ENCODE peak calls at places on chromosomes 4 and X, in six cellular contexts. One of them, this sample, is unnamed.

GRCh38 chr4:158410272-158410671 is 111.4 kb upstream of the RXFP1 start:
- DNase-seq in adrenal gland: no peak
- DNase-seq in body of pancreas: no peak
- DNase-seq in OCI-LY7: no peak
- DNase-seq in cardiac muscle cell: no peak
- DNase-seq in PC-3: peak
- DNase-seq in this sample: no peak

GRCh38 chrX:73930300-73930699 is 367.3 kb downstream of the CHIC1 start:
- DNase-seq in adrenal gland: no peak
- DNase-seq in body of pancreas: no peak
- DNase-seq in OCI-LY7: no peak
- DNase-seq in cardiac muscle cell: no peak
- DNase-seq in PC-3: peak
- DNase-seq in this sample: no peak

GRCh38 chr4:90727938-90728337 is 600.7 kb downstream of the CCSER1 start:
- DNase-seq in adrenal gland: no peak
- DNase-seq in body of pancreas: no peak
- DNase-seq in OCI-LY7: no peak
- DNase-seq in cardiac muscle cell: peak
- DNase-seq in PC-3: peak
- DNase-seq in this sample: no peak

GRCh38 chrX:71366674-71367256 is 608 bp downstream of the TAF1 start:
- DNase-seq in adrenal gland: peak
- DNase-seq in body of pancreas: peak
- DNase-seq in OCI-LY7: peak
- DNase-seq in cardiac muscle cell: peak
- DNase-seq in PC-3: no peak
- DNase-seq in this sample: no peak

GRCh38 chrX:54447461-54447860 is 7.3 kb downstream of the TSR2 start:
- DNase-seq in adrenal gland: no peak
- DNase-seq in body of pancreas: no peak
- DNase-seq in OCI-LY7: no peak
- DNase-seq in cardiac muscle cell: peak
- DNase-seq in PC-3: peak
- DNase-seq in this sample: no peak

GRCh38 chr4:158666892-158667291 is 4.8 kb downstream of the C4orf46 start:
- DNase-seq in adrenal gland: no peak
- DNase-seq in body of pancreas: no peak
- DNase-seq in OCI-LY7: no peak
- DNase-seq in cardiac muscle cell: no peak
- DNase-seq in PC-3: no peak
- DNase-seq in this sample: no peak

GRCh38 chrX:13658602-13659001 is 5.7 kb downstream of the TCEANC start:
- DNase-seq in adrenal gland: no peak
- DNase-seq in body of pancreas: no peak
- DNase-seq in OCI-LY7: peak
- DNase-seq in cardiac muscle cell: peak
- DNase-seq in PC-3: peak
- DNase-seq in this sample: no peak

GRCh38 chr4:30959781-30960485 is 239.8 kb downstream of the PCDH7 start:
- DNase-seq in adrenal gland: no peak
- DNase-seq in body of pancreas: no peak
- DNase-seq in OCI-LY7: no peak
- DNase-seq in cardiac muscle cell: no peak
- DNase-seq in PC-3: no peak
- DNase-seq in this sample: no peak

GRCh38 chrX:3094261-3094660 is 53.0 kb downstream of the ARSF start:
- DNase-seq in adrenal gland: no peak
- DNase-seq in body of pancreas: no peak
- DNase-seq in OCI-LY7: no peak
- DNase-seq in cardiac muscle cell: no peak
- DNase-seq in PC-3: peak
- DNase-seq in this sample: no peak

GRCh38 chrX:9561199-9561598 is 96.3 kb downstream of the TBL1X start:
- DNase-seq in adrenal gland: no peak
- DNase-seq in body of pancreas: no peak
- DNase-seq in OCI-LY7: no peak
- DNase-seq in cardiac muscle cell: no peak
- DNase-seq in PC-3: no peak
- DNase-seq in this sample: no peak

GRCh38 chrX:139932077-139932900 is 564 bp downstream of the ATP11C start:
- DNase-seq in adrenal gland: peak
- DNase-seq in body of pancreas: peak
- DNase-seq in OCI-LY7: peak
- DNase-seq in cardiac muscle cell: peak
- DNase-seq in PC-3: peak
- DNase-seq in this sample: peak

GRCh38 chr4:125004676-125005075 is 292.1 kb upstream of the ANKRD50 start:
- DNase-seq in adrenal gland: no peak
- DNase-seq in body of pancreas: no peak
- DNase-seq in OCI-LY7: no peak
- DNase-seq in cardiac muscle cell: no peak
- DNase-seq in PC-3: no peak
- DNase-seq in this sample: no peak

GRCh38 chr4:102620697-102621497 is 119.7 kb downstream of the NFKB1 start:
- DNase-seq in adrenal gland: peak
- DNase-seq in body of pancreas: peak
- DNase-seq in OCI-LY7: peak
- DNase-seq in cardiac muscle cell: peak
- DNase-seq in PC-3: peak
- DNase-seq in this sample: no peak

GRCh38 chr4:17719106-17719505 is 62.3 kb downstream of the FAM184B start:
- DNase-seq in adrenal gland: no peak
- DNase-seq in body of pancreas: no peak
- DNase-seq in OCI-LY7: no peak
- DNase-seq in cardiac muscle cell: no peak
- DNase-seq in PC-3: peak
- DNase-seq in this sample: no peak

GRCh38 chr4:154622598-154622997 is 10.1 kb upstream of the FGG start:
- DNase-seq in adrenal gland: no peak
- DNase-seq in body of pancreas: peak
- DNase-seq in OCI-LY7: peak
- DNase-seq in cardiac muscle cell: peak
- DNase-seq in PC-3: peak
- DNase-seq in this sample: no peak

GRCh38 chrX:44872319-44872816 is 620 bp upstream of the KDM6A start:
- DNase-seq in adrenal gland: peak
- DNase-seq in body of pancreas: peak
- DNase-seq in OCI-LY7: no peak
- DNase-seq in cardiac muscle cell: no peak
- DNase-seq in PC-3: peak
- DNase-seq in this sample: no peak

GRCh38 chrX:427812-428725 is 41.4 kb upstream of the PPP2R3B start:
- DNase-seq in adrenal gland: no peak
- DNase-seq in body of pancreas: no peak
- DNase-seq in OCI-LY7: peak
- DNase-seq in cardiac muscle cell: peak
- DNase-seq in PC-3: peak
- DNase-seq in this sample: no peak

GRCh38 chr4:34486964-34487363 is 1757.3 kb downstream of the ARAP2 start:
- DNase-seq in adrenal gland: no peak
- DNase-seq in body of pancreas: no peak
- DNase-seq in OCI-LY7: no peak
- DNase-seq in cardiac muscle cell: no peak
- DNase-seq in PC-3: no peak
- DNase-seq in this sample: no peak

GRCh38 chrX:134600714-134601113 is 57.6 kb downstream of the PLAC1 start:
- DNase-seq in adrenal gland: no peak
- DNase-seq in body of pancreas: no peak
- DNase-seq in OCI-LY7: no peak
- DNase-seq in cardiac muscle cell: no peak
- DNase-seq in PC-3: peak
- DNase-seq in this sample: no peak

GRCh38 chr4:83917572-83917971 is 381.7 kb downstream of the GPAT3 start:
- DNase-seq in adrenal gland: no peak
- DNase-seq in body of pancreas: no peak
- DNase-seq in OCI-LY7: peak
- DNase-seq in cardiac muscle cell: no peak
- DNase-seq in PC-3: no peak
- DNase-seq in this sample: no peak

GRCh38 chr4:74449571-74450297 is 4.8 kb downstream of the AREG start:
- DNase-seq in adrenal gland: no peak
- DNase-seq in body of pancreas: no peak
- DNase-seq in OCI-LY7: no peak
- DNase-seq in cardiac muscle cell: no peak
- DNase-seq in PC-3: peak
- DNase-seq in this sample: no peak
- H3K27ac ChIP-seq in adrenal gland: no peak
- H3K27ac ChIP-seq in body of pancreas: no peak
- H3K27ac ChIP-seq in OCI-LY7: no peak
- H3K27ac ChIP-seq in cardiac muscle cell: no peak
- H3K27ac ChIP-seq in PC-3: peak
- H3K27ac ChIP-seq in this sample: no peak

GRCh38 chrX:131763674-131764073 is 219.8 kb downstream of the OR13H1 start:
- DNase-seq in adrenal gland: no peak
- DNase-seq in body of pancreas: no peak
- DNase-seq in OCI-LY7: peak
- DNase-seq in cardiac muscle cell: no peak
- DNase-seq in PC-3: peak
- DNase-seq in this sample: peak

GRCh38 chrX:131764224-131764623 is 220.3 kb downstream of the OR13H1 start:
- DNase-seq in adrenal gland: no peak
- DNase-seq in body of pancreas: no peak
- DNase-seq in OCI-LY7: no peak
- DNase-seq in cardiac muscle cell: no peak
- DNase-seq in PC-3: no peak
- DNase-seq in this sample: no peak

DNA sequence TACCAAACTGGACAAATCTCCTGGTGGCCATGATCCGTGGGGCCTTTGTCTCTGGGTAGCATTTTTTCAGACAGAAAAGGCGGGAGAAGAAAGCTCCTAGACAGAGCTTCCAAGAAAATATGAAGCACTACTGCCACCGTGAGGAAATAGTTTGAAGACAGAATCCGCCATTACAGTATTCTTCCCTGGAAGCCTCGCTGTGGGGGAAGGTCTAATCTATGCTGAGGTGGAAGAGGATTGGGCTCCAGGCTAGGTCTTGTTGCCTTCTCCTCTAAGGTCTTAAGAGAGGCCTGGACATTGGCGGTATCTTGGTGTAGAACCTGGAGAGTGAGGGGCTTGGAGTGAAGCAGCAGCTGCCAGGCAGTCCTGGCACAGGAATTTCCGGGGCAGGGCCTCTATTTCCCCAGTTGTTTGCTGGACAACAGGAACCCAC is 218.9 kb downstream of the OR13H1 start:
- DNase-seq in adrenal gland: no peak
- DNase-seq in body of pancreas: no peak
- DNase-seq in OCI-LY7: no peak
- DNase-seq in cardiac muscle cell: no peak
- DNase-seq in PC-3: peak
- DNase-seq in this sample: no peak
- H3K27ac ChIP-seq in adrenal gland: no peak
- H3K27ac ChIP-seq in body of pancreas: no peak
- H3K27ac ChIP-seq in OCI-LY7: no peak
- H3K27ac ChIP-seq in cardiac muscle cell: no peak
- H3K27ac ChIP-seq in PC-3: no peak
- H3K27ac ChIP-seq in this sample: no peak

GRCh38 chr4:99413160-99413559 is 22.0 kb downstream of the ADH7 start:
- DNase-seq in adrenal gland: no peak
- DNase-seq in body of pancreas: no peak
- DNase-seq in OCI-LY7: no peak
- DNase-seq in cardiac muscle cell: no peak
- DNase-seq in PC-3: no peak
- DNase-seq in this sample: no peak
- H3K27ac ChIP-seq in adrenal gland: no peak
- H3K27ac ChIP-seq in body of pancreas: peak
- H3K27ac ChIP-seq in OCI-LY7: no peak
- H3K27ac ChIP-seq in cardiac muscle cell: no peak
- H3K27ac ChIP-seq in PC-3: no peak
- H3K27ac ChIP-seq in this sample: no peak

DNA sequence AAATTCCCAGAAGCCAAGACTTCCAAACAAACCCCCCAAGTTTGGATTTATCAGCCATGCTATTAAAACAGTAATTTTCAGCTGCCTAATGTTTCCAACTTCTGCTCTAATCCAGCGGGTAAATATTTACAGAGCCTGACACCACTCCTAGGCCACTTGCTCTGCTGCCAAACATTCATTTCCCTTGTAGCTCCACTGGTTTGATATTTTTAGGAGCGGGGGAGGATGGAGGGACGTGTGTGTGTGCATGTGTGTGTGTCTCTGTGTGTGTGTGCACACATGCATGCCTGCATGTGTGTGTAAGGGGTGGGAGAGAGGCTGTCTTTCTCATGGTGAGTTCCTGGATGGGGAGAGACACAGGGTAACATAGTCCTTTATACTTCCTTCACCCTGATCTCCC is 115.7 kb upstream of the PJA1 start:
- DNase-seq in adrenal gland: no peak
- DNase-seq in body of pancreas: peak
- DNase-seq in OCI-LY7: no peak
- DNase-seq in cardiac muscle cell: no peak
- DNase-seq in PC-3: peak
- DNase-seq in this sample: no peak
- H3K27ac ChIP-seq in adrenal gland: no peak
- H3K27ac ChIP-seq in body of pancreas: no peak
- H3K27ac ChIP-seq in OCI-LY7: no peak
- H3K27ac ChIP-seq in cardiac muscle cell: no peak
- H3K27ac ChIP-seq in PC-3: no peak
- H3K27ac ChIP-seq in this sample: no peak

GRCh38 chrX:154059729-154060245 is 37.7 kb downstream of the MECP2 start:
- DNase-seq in adrenal gland: no peak
- DNase-seq in body of pancreas: no peak
- DNase-seq in OCI-LY7: no peak
- DNase-seq in cardiac muscle cell: no peak
- DNase-seq in PC-3: no peak
- DNase-seq in this sample: no peak

GRCh38 chrX:154064637-154065435 is 32.7 kb downstream of the MECP2 start:
- DNase-seq in adrenal gland: no peak
- DNase-seq in body of pancreas: no peak
- DNase-seq in OCI-LY7: peak
- DNase-seq in cardiac muscle cell: peak
- DNase-seq in PC-3: no peak
- DNase-seq in this sample: no peak

GRCh38 chrX:154061801-154062200 is 35.7 kb downstream of the MECP2 start:
- DNase-seq in adrenal gland: no peak
- DNase-seq in body of pancreas: no peak
- DNase-seq in OCI-LY7: no peak
- DNase-seq in cardiac muscle cell: no peak
- DNase-seq in PC-3: no peak
- DNase-seq in this sample: no peak

GRCh38 chrX:154059231-154059630 is 38.3 kb downstream of the MECP2 start:
- DNase-seq in adrenal gland: no peak
- DNase-seq in body of pancreas: no peak
- DNase-seq in OCI-LY7: no peak
- DNase-seq in cardiac muscle cell: no peak
- DNase-seq in PC-3: no peak
- DNase-seq in this sample: no peak

GRCh38 chrX:154063234-154063633 is 34.3 kb downstream of the MECP2 start:
- DNase-seq in adrenal gland: no peak
- DNase-seq in body of pancreas: no peak
- DNase-seq in OCI-LY7: no peak
- DNase-seq in cardiac muscle cell: no peak
- DNase-seq in PC-3: no peak
- DNase-seq in this sample: no peak
- H3K27ac ChIP-seq in adrenal gland: no peak
- H3K27ac ChIP-seq in body of pancreas: no peak
- H3K27ac ChIP-seq in OCI-LY7: no peak
- H3K27ac ChIP-seq in cardiac muscle cell: no peak
- H3K27ac ChIP-seq in PC-3: no peak
- H3K27ac ChIP-seq in this sample: no peak